ENCODE peak calls at places on chromosomes 11 and 22, in six cellular contexts. One of them, this sample, is unnamed.

GRCh38 chr11:132962026-132962425 is 570.3 kb downstream of the OPCML start:
- DNase-seq in AML-193: no peak
- DNase-seq in T-helper 2 cell: no peak
- DNase-seq in progenitor cell of endocrine pancreas: no peak
- DNase-seq in hypothalamus: peak; percentile 23
- DNase-seq in activated T-helper 1 cell treated with anti-CD3 and anti-CD28 coated beads, Interleukin-2, amount 50 U/mL, for 16 hours: no peak
- DNase-seq in this sample: no peak

GRCh38 chr22:50119169-50119767 is 29.5 kb downstream of the MOV10L1 start:
- DNase-seq in AML-193: no peak
- DNase-seq in T-helper 2 cell: no peak
- DNase-seq in progenitor cell of endocrine pancreas: no peak
- DNase-seq in hypothalamus: no peak
- DNase-seq in activated T-helper 1 cell treated with anti-CD3 and anti-CD28 coated beads, Interleukin-2, amount 50 U/mL, for 16 hours: no peak
- DNase-seq in this sample: no peak

GRCh38 chr11:2462986-2463765 is 18.4 kb downstream of the KCNQ1 start:
- DNase-seq in AML-193: no peak
- DNase-seq in T-helper 2 cell: no peak
- DNase-seq in progenitor cell of endocrine pancreas: no peak
- DNase-seq in hypothalamus: no peak
- DNase-seq in activated T-helper 1 cell treated with anti-CD3 and anti-CD28 coated beads, Interleukin-2, amount 50 U/mL, for 16 hours: no peak
- DNase-seq in this sample: no peak

GRCh38 chr11:17238377-17238776 is 30.6 kb upstream of the PIK3C2A start:
- DNase-seq in AML-193: no peak
- DNase-seq in T-helper 2 cell: no peak
- DNase-seq in progenitor cell of endocrine pancreas: no peak
- DNase-seq in hypothalamus: no peak
- DNase-seq in activated T-helper 1 cell treated with anti-CD3 and anti-CD28 coated beads, Interleukin-2, amount 50 U/mL, for 16 hours: no peak
- DNase-seq in this sample: no peak

GRCh38 chr11:116778556-116778955 is 5.8 kb upstream of the BUD13 start:
- DNase-seq in AML-193: no peak
- DNase-seq in T-helper 2 cell: no peak
- DNase-seq in progenitor cell of endocrine pancreas: no peak
- DNase-seq in hypothalamus: no peak
- DNase-seq in activated T-helper 1 cell treated with anti-CD3 and anti-CD28 coated beads, Interleukin-2, amount 50 U/mL, for 16 hours: no peak
- DNase-seq in this sample: no peak

GRCh38 chr11:117071344-117071787 is 26.9 kb downstream of the SIK3 start:
- DNase-seq in AML-193: no peak
- DNase-seq in T-helper 2 cell: no peak
- DNase-seq in progenitor cell of endocrine pancreas: no peak
- DNase-seq in hypothalamus: peak; percentile 45
- DNase-seq in activated T-helper 1 cell treated with anti-CD3 and anti-CD28 coated beads, Interleukin-2, amount 50 U/mL, for 16 hours: no peak
- DNase-seq in this sample: no peak

GRCh38 chr11:45654242-45654641 is 11.2 kb downstream of the CHST1 start:
- DNase-seq in AML-193: no peak
- DNase-seq in T-helper 2 cell: no peak
- DNase-seq in progenitor cell of endocrine pancreas: no peak
- DNase-seq in hypothalamus: peak; percentile 76
- DNase-seq in activated T-helper 1 cell treated with anti-CD3 and anti-CD28 coated beads, Interleukin-2, amount 50 U/mL, for 16 hours: no peak
- DNase-seq in this sample: no peak

GRCh38 chr22:20130739-20131592 is 638 bp upstream of the ZDHHC8 start:
- DNase-seq in AML-193: no peak
- DNase-seq in T-helper 2 cell: peak; percentile 81
- DNase-seq in progenitor cell of endocrine pancreas: peak; percentile 47
- DNase-seq in hypothalamus: peak; percentile 88
- DNase-seq in activated T-helper 1 cell treated with anti-CD3 and anti-CD28 coated beads, Interleukin-2, amount 50 U/mL, for 16 hours: peak; percentile 65
- DNase-seq in this sample: peak; percentile 51

GRCh38 chr11:116193321-116194114 is 579.3 kb downstream of the BUD13 start:
- DNase-seq in AML-193: no peak
- DNase-seq in T-helper 2 cell: no peak
- DNase-seq in progenitor cell of endocrine pancreas: peak; percentile 61
- DNase-seq in hypothalamus: peak; percentile 24
- DNase-seq in activated T-helper 1 cell treated with anti-CD3 and anti-CD28 coated beads, Interleukin-2, amount 50 U/mL, for 16 hours: no peak
- DNase-seq in this sample: no peak

GRCh38 chr11:2194877-2195755 is 23.5 kb upstream of the TH start:
- DNase-seq in AML-193: peak; percentile 17
- DNase-seq in T-helper 2 cell: peak; percentile 26
- DNase-seq in progenitor cell of endocrine pancreas: peak; percentile 74
- DNase-seq in hypothalamus: no peak
- DNase-seq in activated T-helper 1 cell treated with anti-CD3 and anti-CD28 coated beads, Interleukin-2, amount 50 U/mL, for 16 hours: peak; percentile 21
- DNase-seq in this sample: no peak

GRCh38 chr22:44325718-44326548 is 13.2 kb upstream of the SHISAL1 start:
- DNase-seq in AML-193: no peak
- DNase-seq in T-helper 2 cell: no peak
- DNase-seq in progenitor cell of endocrine pancreas: no peak
- DNase-seq in hypothalamus: no peak
- DNase-seq in activated T-helper 1 cell treated with anti-CD3 and anti-CD28 coated beads, Interleukin-2, amount 50 U/mL, for 16 hours: no peak
- DNase-seq in this sample: no peak

GRCh38 chr11:43393765-43394355 is 35.1 kb downstream of the TTC17 start:
- DNase-seq in AML-193: no peak
- DNase-seq in T-helper 2 cell: no peak
- DNase-seq in progenitor cell of endocrine pancreas: no peak
- DNase-seq in hypothalamus: no peak
- DNase-seq in activated T-helper 1 cell treated with anti-CD3 and anti-CD28 coated beads, Interleukin-2, amount 50 U/mL, for 16 hours: no peak
- DNase-seq in this sample: no peak

GRCh38 chr11:8989411-8989810 is 14.4 kb downstream of the NRIP3 start:
- DNase-seq in AML-193: no peak
- DNase-seq in T-helper 2 cell: no peak
- DNase-seq in progenitor cell of endocrine pancreas: no peak
- DNase-seq in hypothalamus: no peak
- DNase-seq in activated T-helper 1 cell treated with anti-CD3 and anti-CD28 coated beads, Interleukin-2, amount 50 U/mL, for 16 hours: no peak
- DNase-seq in this sample: no peak

GRCh38 chr22:17106785-17107546 is 14.2 kb downstream of the TMEM121B start:
- DNase-seq in AML-193: peak; percentile 98
- DNase-seq in T-helper 2 cell: peak; percentile 65
- DNase-seq in progenitor cell of endocrine pancreas: no peak
- DNase-seq in hypothalamus: no peak
- DNase-seq in activated T-helper 1 cell treated with anti-CD3 and anti-CD28 coated beads, Interleukin-2, amount 50 U/mL, for 16 hours: no peak
- DNase-seq in this sample: no peak

GRCh38 chr22:43443072-43443471 is 31.3 kb downstream of the MPPED1 start:
- DNase-seq in AML-193: no peak
- DNase-seq in T-helper 2 cell: no peak
- DNase-seq in progenitor cell of endocrine pancreas: no peak
- DNase-seq in hypothalamus: no peak
- DNase-seq in activated T-helper 1 cell treated with anti-CD3 and anti-CD28 coated beads, Interleukin-2, amount 50 U/mL, for 16 hours: no peak
- DNase-seq in this sample: no peak

GRCh38 chr11:33135768-33136443 is 25.4 kb downstream of the CSTF3 start:
- DNase-seq in AML-193: no peak
- DNase-seq in T-helper 2 cell: no peak
- DNase-seq in progenitor cell of endocrine pancreas: no peak
- DNase-seq in hypothalamus: no peak
- DNase-seq in activated T-helper 1 cell treated with anti-CD3 and anti-CD28 coated beads, Interleukin-2, amount 50 U/mL, for 16 hours: no peak
- DNase-seq in this sample: no peak

GRCh38 chr22:40534379-40535188 is 101.9 kb downstream of the MRTFA start:
- DNase-seq in AML-193: peak; percentile 51
- DNase-seq in T-helper 2 cell: peak; percentile 25
- DNase-seq in progenitor cell of endocrine pancreas: no peak
- DNase-seq in hypothalamus: no peak
- DNase-seq in activated T-helper 1 cell treated with anti-CD3 and anti-CD28 coated beads, Interleukin-2, amount 50 U/mL, for 16 hours: no peak
- DNase-seq in this sample: no peak

GRCh38 chr11:115903179-115903578 is 399.0 kb upstream of the CADM1 start:
- DNase-seq in AML-193: no peak
- DNase-seq in T-helper 2 cell: no peak
- DNase-seq in progenitor cell of endocrine pancreas: no peak
- DNase-seq in hypothalamus: no peak
- DNase-seq in activated T-helper 1 cell treated with anti-CD3 and anti-CD28 coated beads, Interleukin-2, amount 50 U/mL, for 16 hours: no peak
- DNase-seq in this sample: no peak

GRCh38 chr11:9330387-9331384 is 16.3 kb upstream of the TMEM41B start:
- DNase-seq in AML-193: no peak
- DNase-seq in T-helper 2 cell: no peak
- DNase-seq in progenitor cell of endocrine pancreas: no peak
- DNase-seq in hypothalamus: no peak
- DNase-seq in activated T-helper 1 cell treated with anti-CD3 and anti-CD28 coated beads, Interleukin-2, amount 50 U/mL, for 16 hours: no peak
- DNase-seq in this sample: no peak

GRCh38 chr11:59901306-59901705 is 22.7 kb downstream of the OOSP3 start:
- DNase-seq in AML-193: no peak
- DNase-seq in T-helper 2 cell: no peak
- DNase-seq in progenitor cell of endocrine pancreas: no peak
- DNase-seq in hypothalamus: no peak
- DNase-seq in activated T-helper 1 cell treated with anti-CD3 and anti-CD28 coated beads, Interleukin-2, amount 50 U/mL, for 16 hours: no peak
- DNase-seq in this sample: peak; percentile 21

GRCh38 chr11:120398184-120398583 is 62.0 kb downstream of the ARHGEF12 start:
- DNase-seq in AML-193: no peak
- DNase-seq in T-helper 2 cell: no peak
- DNase-seq in progenitor cell of endocrine pancreas: no peak
- DNase-seq in hypothalamus: no peak
- DNase-seq in activated T-helper 1 cell treated with anti-CD3 and anti-CD28 coated beads, Interleukin-2, amount 50 U/mL, for 16 hours: no peak
- DNase-seq in this sample: no peak

GRCh38 chr11:48095779-48096470 is 115.6 kb downstream of the PTPRJ start:
- DNase-seq in AML-193: no peak
- DNase-seq in T-helper 2 cell: no peak
- DNase-seq in progenitor cell of endocrine pancreas: no peak
- DNase-seq in hypothalamus: no peak
- DNase-seq in activated T-helper 1 cell treated with anti-CD3 and anti-CD28 coated beads, Interleukin-2, amount 50 U/mL, for 16 hours: no peak
- DNase-seq in this sample: no peak

GRCh38 chr11:35227551-35228341 is 88.8 kb downstream of the CD44 start:
- DNase-seq in AML-193: peak; percentile 89
- DNase-seq in T-helper 2 cell: no peak
- DNase-seq in progenitor cell of endocrine pancreas: no peak
- DNase-seq in hypothalamus: no peak
- DNase-seq in activated T-helper 1 cell treated with anti-CD3 and anti-CD28 coated beads, Interleukin-2, amount 50 U/mL, for 16 hours: no peak
- DNase-seq in this sample: no peak

GRCh38 chr11:113404859-113405430 is 17.4 kb downstream of the ANKK1 start:
- DNase-seq in AML-193: no peak
- DNase-seq in T-helper 2 cell: no peak
- DNase-seq in progenitor cell of endocrine pancreas: no peak
- DNase-seq in hypothalamus: no peak
- DNase-seq in activated T-helper 1 cell treated with anti-CD3 and anti-CD28 coated beads, Interleukin-2, amount 50 U/mL, for 16 hours: no peak
- DNase-seq in this sample: no peak

GRCh38 chr22:41725510-41726110 is 26.3 kb downstream of the MEI1 start:
- DNase-seq in AML-193: no peak
- DNase-seq in T-helper 2 cell: no peak
- DNase-seq in progenitor cell of endocrine pancreas: no peak
- DNase-seq in hypothalamus: no peak
- DNase-seq in activated T-helper 1 cell treated with anti-CD3 and anti-CD28 coated beads, Interleukin-2, amount 50 U/mL, for 16 hours: no peak
- DNase-seq in this sample: no peak

GRCh38 chr11:111737877-111738205 is 28.3 kb downstream of the PPP2R1B start:
- DNase-seq in AML-193: no peak
- DNase-seq in T-helper 2 cell: no peak
- DNase-seq in progenitor cell of endocrine pancreas: no peak
- DNase-seq in hypothalamus: no peak
- DNase-seq in activated T-helper 1 cell treated with anti-CD3 and anti-CD28 coated beads, Interleukin-2, amount 50 U/mL, for 16 hours: no peak
- DNase-seq in this sample: no peak

GRCh38 chr11:126497581-126498109 is 142.2 kb downstream of the ST3GAL4 start:
- DNase-seq in AML-193: no peak
- DNase-seq in T-helper 2 cell: no peak
- DNase-seq in progenitor cell of endocrine pancreas: no peak
- DNase-seq in hypothalamus: no peak
- DNase-seq in activated T-helper 1 cell treated with anti-CD3 and anti-CD28 coated beads, Interleukin-2, amount 50 U/mL, for 16 hours: no peak
- DNase-seq in this sample: no peak

GRCh38 chr11:78801161-78801884 is 226.7 kb upstream of the NARS2 start:
- DNase-seq in AML-193: no peak
- DNase-seq in T-helper 2 cell: no peak
- DNase-seq in progenitor cell of endocrine pancreas: no peak
- DNase-seq in hypothalamus: no peak
- DNase-seq in activated T-helper 1 cell treated with anti-CD3 and anti-CD28 coated beads, Interleukin-2, amount 50 U/mL, for 16 hours: no peak
- DNase-seq in this sample: no peak

GRCh38 chr11:77096591-77097019 is 6.0 kb upstream of the OMP start:
- DNase-seq in AML-193: no peak
- DNase-seq in T-helper 2 cell: no peak
- DNase-seq in progenitor cell of endocrine pancreas: no peak
- DNase-seq in hypothalamus: no peak
- DNase-seq in activated T-helper 1 cell treated with anti-CD3 and anti-CD28 coated beads, Interleukin-2, amount 50 U/mL, for 16 hours: no peak
- DNase-seq in this sample: no peak

GRCh38 chr22:36753916-36754315 is 22.0 kb downstream of the IFT27 start:
- DNase-seq in AML-193: no peak
- DNase-seq in T-helper 2 cell: no peak
- DNase-seq in progenitor cell of endocrine pancreas: no peak
- DNase-seq in hypothalamus: no peak
- DNase-seq in activated T-helper 1 cell treated with anti-CD3 and anti-CD28 coated beads, Interleukin-2, amount 50 U/mL, for 16 hours: no peak
- DNase-seq in this sample: no peak

GRCh38 chr11:23509023-23509422 is 648.7 kb upstream of the CCDC179 start:
- DNase-seq in AML-193: no peak
- DNase-seq in T-helper 2 cell: no peak
- DNase-seq in progenitor cell of endocrine pancreas: no peak
- DNase-seq in hypothalamus: no peak
- DNase-seq in activated T-helper 1 cell treated with anti-CD3 and anti-CD28 coated beads, Interleukin-2, amount 50 U/mL, for 16 hours: no peak
- DNase-seq in this sample: no peak

GRCh38 chr11:126319374-126319740 is 15.5 kb downstream of the DCPS start:
- DNase-seq in AML-193: no peak
- DNase-seq in T-helper 2 cell: no peak
- DNase-seq in progenitor cell of endocrine pancreas: no peak
- DNase-seq in hypothalamus: no peak
- DNase-seq in activated T-helper 1 cell treated with anti-CD3 and anti-CD28 coated beads, Interleukin-2, amount 50 U/mL, for 16 hours: no peak
- DNase-seq in this sample: no peak

This sample was measured in SW 1271.